ENCODE peak calls at places on chromosomes 12 and 14, in ten cellular contexts. Q is RWPE1; S is foreskin keratinocyte; U is GM12891; F is GM04504; Y is WTC11; H is T-helper 1 cell; X is lung; B is activated CD4-positive, alpha-beta T cell treated with anti-CD3 and anti-CD28 coated beads, Interleukin-2, amount 10 ng/mL, durations not matched to agents 24 days and 14 days; R is AG10803. A is an unnamed sample.

GRCh38 chr12:106227641-106228319 is 20.0 kb downstream of the CKAP4 start:
- DNase-seq in F (no peak), B (peak; percentile 85), X (peak; percentile 79), Y (no peak), U (no peak), R (peak; percentile 52), S (peak; percentile 83), Q (peak; percentile 73), H (peak; percentile 36), A (no peak)

GRCh38 chr14:73783107-73783727 is 68.4 kb upstream of the PTGR2 start:
- DNase-seq in F (no peak), H (no peak), X (no peak), Y (no peak), B (no peak), R (no peak), S (no peak), U (no peak), Q (no peak), A (no peak)

GRCh38 chr12:1536817-1537216 is 57.6 kb downstream of the FBXL14 start:
- DNase-seq in X (no peak), H (no peak), B (no peak), S (no peak), Q (no peak), R (no peak), F (no peak), U (no peak), Y (no peak), A (no peak)

GRCh38 chr14:73903028-73903427 is 16.4 kb downstream of the ZNF410 start:
- DNase-seq in R (no peak), F (no peak), Q (no peak), X (no peak), S (no peak), B (no peak), U (no peak), H (no peak), Y (no peak), A (no peak)

GRCh38 chr12:122395319-122395718 is 27.1 kb downstream of the CLIP1 start:
- DNase-seq in U (no peak), S (peak; percentile 44), Y (no peak), R (peak; percentile 75), X (no peak), H (no peak), B (no peak), F (peak; percentile 46), Q (peak; percentile 46), A (peak; percentile 31)

GRCh38 chr12:40825156-40825555 is 132.9 kb downstream of the CNTN1 start:
- DNase-seq in U (no peak), R (no peak), H (no peak), F (no peak), X (no peak), Y (no peak), Q (no peak), S (no peak), B (no peak), A (no peak)

GRCh38 chr12:113266106-113266895 is 45.0 kb downstream of the TPCN1 start:
- DNase-seq in B (no peak), X (no peak), F (no peak), Y (no peak), U (no peak), S (no peak), Q (no peak), H (no peak), R (no peak), A (no peak)

GRCh38 chr12:8866429-8866828 is 44.0 kb downstream of the A2ML1 start:
- DNase-seq in B (no peak), U (no peak), R (no peak), Q (no peak), X (no peak), H (no peak), F (no peak), Y (no peak), S (no peak), A (no peak)

GRCh38 chr12:111645433-111645832 is 40.3 kb downstream of the BRAP start:
- DNase-seq in S (no peak), B (no peak), Q (no peak), U (no peak), F (no peak), Y (no peak), H (no peak), R (no peak), X (peak; percentile 48), A (no peak)

GRCh38 chr14:65453807-65454480 is 41.4 kb downstream of the FUT8 start:
- DNase-seq in S (no peak), R (no peak), Y (no peak), B (no peak), Q (no peak), F (no peak), U (no peak), H (no peak), X (no peak), A (no peak)

GRCh38 chr12:51028811-51029146 is 2.6 kb upstream of the SLC11A2 start:
- DNase-seq in F (no peak), H (no peak), Y (no peak), S (peak; percentile 32), Q (no peak), X (no peak), R (peak; percentile 30), U (no peak), B (no peak), A (no peak)

GRCh38 chr12:55996201-55996714 is 818 bp upstream of the SUOX start:
- DNase-seq in Y (peak; percentile 37), B (peak; percentile 89), H (peak; percentile 62), U (peak; percentile 44), Q (peak; percentile 48), X (peak; percentile 67), F (peak; percentile 28), R (peak; percentile 57), S (no peak), A (no peak)

GRCh38 chr12:127655691-127656090 is 611.3 kb upstream of the TMEM132C start:
- DNase-seq in Q (no peak), Y (no peak), B (no peak), R (peak; percentile 89), U (no peak), F (peak; percentile 81), S (no peak), H (no peak), X (no peak), A (peak; percentile 91)

GRCh38 chr14:75631453-75631831 is 29.2 kb downstream of the ERG28 start:
- DNase-seq in B (no peak), Y (peak; percentile 28), R (no peak), X (no peak), S (no peak), H (no peak), Q (no peak), F (no peak), U (no peak), A (no peak)

GRCh38 chr14:37056473-37056872 is 115.9 kb downstream of the SLC25A21 start:
- DNase-seq in H (no peak), Y (peak; percentile 26), F (peak; percentile 21), R (peak; percentile 52), S (no peak), U (no peak), B (no peak), X (no peak), Q (no peak), A (no peak)

GRCh38 chr12:116616536-116617248 is 57.5 kb downstream of the MAP1LC3B2 start:
- DNase-seq in U (no peak), R (no peak), S (no peak), B (no peak), H (no peak), X (no peak), Y (no peak), Q (no peak), F (no peak), A (no peak)

GRCh38 chr14:68507544-68508081 is 285.3 kb downstream of the ZFP36L1 start:
- DNase-seq in H (peak; percentile 37), X (no peak), B (no peak), R (no peak), F (no peak), Q (no peak), S (no peak), Y (no peak), U (no peak), A (no peak)

GRCh38 chr12:53298154-53298553 is 1.3 kb upstream of the MYG1 start:
- DNase-seq in Y (no peak), H (no peak), F (peak; percentile 90), R (peak; percentile 97), B (no peak), Q (no peak), X (no peak), U (no peak), S (no peak), A (peak; percentile 75)

GRCh38 chr14:64997108-64997794 is 10.6 kb downstream of the FNTB start:
- DNase-seq in B (no peak), U (no peak), F (no peak), Q (peak; percentile 10), H (no peak), X (no peak), S (peak; percentile 32), Y (no peak), R (no peak), A (no peak)

GRCh38 chr12:58425481-58426392 is 484.4 kb downstream of the ATP23 start:
- DNase-seq in Q (peak; percentile 88), X (no peak), S (peak; percentile 94), R (peak; percentile 96), B (peak; percentile 72), F (peak; percentile 90), H (no peak), U (no peak), Y (peak; percentile 46), A (peak; percentile 90)

GRCh38 chr14:102087762-102088011 is 843 bp upstream of the HSP90AA1 start:
- DNase-seq in U (no peak), S (no peak), Q (no peak), R (no peak), F (no peak), H (no peak), Y (no peak), X (no peak), B (no peak), A (no peak)

GRCh38 chr14:74683406-74683805 is 29.5 kb downstream of the AREL1 start:
- DNase-seq in R (no peak), B (no peak), Y (no peak), U (no peak), H (no peak), X (no peak), F (no peak), S (no peak), Q (no peak), A (no peak)

GRCh38 chr14:76538648-76539008 is 162.7 kb downstream of the ESRRB start:
- DNase-seq in H (no peak), Y (no peak), S (no peak), F (no peak), B (no peak), Q (no peak), U (no peak), X (no peak), R (no peak), A (no peak)

GRCh38 chr12:122984612-122985358 is 4.3 kb downstream of the ARL6IP4 start:
- DNase-seq in H (no peak), B (no peak), R (no peak), F (no peak), X (no peak), Y (no peak), U (no peak), Q (no peak), S (no peak), A (no peak)

GRCh38 chr12:102093319-102093718 is 26.6 kb downstream of the NUP37 start:
- DNase-seq in S (no peak), X (no peak), F (no peak), Q (no peak), R (peak; percentile 45), U (no peak), Y (no peak), H (no peak), B (no peak), A (no peak)

GRCh38 chr14:71702799-71703198 is 229.4 kb upstream of the RGS6 start:
- DNase-seq in B (no peak), H (no peak), S (no peak), R (no peak), Y (no peak), U (no peak), F (no peak), Q (no peak), X (no peak), A (no peak)

GRCh38 chr12:1353451-1353850 is 240.9 kb downstream of the FBXL14 start:
- DNase-seq in B (no peak), Q (no peak), R (no peak), H (no peak), U (no peak), X (no peak), Y (no peak), F (no peak), S (no peak), A (no peak)

GRCh38 chr12:44697489-44697888 is 178.6 kb downstream of the NELL2 start:
- DNase-seq in S (no peak), B (no peak), H (no peak), R (no peak), Q (no peak), X (no peak), F (no peak), Y (no peak), U (no peak), A (no peak)

A was measured in AG09309.